ENCODE peak calls at places on chromosomes 16 and 17, in seven cellular contexts. P, A, T, Z, S, H and C are unnamed samples.

GRCh38 chr17:79355186-79355585 is 255.7 kb downstream of the RBFOX3 start:
- DNase-seq in P (no peak), A (no peak), T (no peak), Z (no peak), H (no peak), S (no peak), C (no peak)

GRCh38 chr17:81511550-81511799 is 1.1 kb downstream of the ACTG1 start:
- DNase-seq in H (no peak), S (no peak), T (no peak), Z (no peak), P (peak; percentile 40), A (no peak), C (no peak)

GRCh38 chr16:85641776-85642176 is 28.7 kb downstream of the GSE1 start:
- DNase-seq in T (no peak), S (no peak), Z (no peak), A (no peak), H (no peak), P (peak; percentile 11), C (no peak)

GRCh38 chr16:55508941-55509920 is at the start of gene LPCAT2:
- DNase-seq in Z (no peak), T (no peak), S (no peak), A (peak; percentile 39), P (peak; percentile 91), H (peak; percentile 90), C (no peak)

GRCh38 chr16:15803608-15804007 is 53.2 kb downstream of the MYH11 start:
- DNase-seq in T (no peak), H (peak; percentile 71), P (no peak), A (no peak), Z (no peak), S (no peak), C (no peak)

GRCh38 chr17:38617074-38617860 is 11.5 kb upstream of the SRCIN1 start:
- DNase-seq in P (no peak), Z (no peak), T (no peak), H (peak; percentile 37), A (no peak), S (no peak), C (peak; percentile 4)

GRCh38 chr16:74501484-74502479 is 80.5 kb upstream of the CLEC18B start:
- DNase-seq in S (no peak), A (no peak), H (peak; percentile 26), P (no peak), T (no peak), Z (no peak), C (no peak)

GRCh38 chr16:68244481-68244902 is 681 bp upstream of the PLA2G15 start:
- DNase-seq in S (no peak), Z (no peak), T (no peak), A (no peak), P (no peak), H (no peak), C (no peak)

GRCh38 chr17:48547839-48548686 is 3.2 kb upstream of the HOXB2 start:
- DNase-seq in P (peak; percentile 70), S (no peak), H (peak; percentile 84), A (no peak), Z (no peak), T (no peak), C (no peak)

GRCh38 chr17:683499-684254 is 31.0 kb downstream of the VPS53 start:
- DNase-seq in S (no peak), Z (no peak), H (no peak), T (no peak), P (no peak), A (no peak), C (no peak)

GRCh38 chr16:73743665-73744496 is 552.7 kb upstream of the PSMD7 start:
- DNase-seq in T (no peak), A (no peak), Z (no peak), S (no peak), P (no peak), H (no peak), C (no peak)

GRCh38 chr17:17876959-17877547 is 40.3 kb upstream of the SREBF1 start:
- DNase-seq in S (no peak), P (peak; percentile 71), H (no peak), A (no peak), T (no peak), Z (no peak), C (no peak)

GRCh38 chr16:46712911-46713310 is 23.5 kb downstream of the ORC6 start:
- DNase-seq in A (no peak), H (no peak), P (no peak), T (no peak), Z (no peak), S (no peak), C (no peak)

GRCh38 chr17:59257101-59257500 is 36.8 kb downstream of the GDPD1 start:
- DNase-seq in T (no peak), A (no peak), Z (no peak), H (peak; percentile 18), P (no peak), S (no peak), C (no peak)

GRCh38 chr17:62014526-62014925 is 50.6 kb downstream of the MED13 start:
- DNase-seq in S (no peak), H (no peak), P (peak; percentile 19), Z (no peak), A (no peak), T (no peak), C (no peak)

GRCh38 chr17:49148171-49148570 is 15.6 kb downstream of the B4GALNT2 start:
- DNase-seq in S (no peak), A (no peak), H (no peak), T (no peak), Z (no peak), P (no peak), C (no peak)

GRCh38 chr16:67435758-67436164 is 4.8 kb downstream of the HSD11B2 start:
- DNase-seq in A (no peak), S (no peak), P (no peak), T (no peak), H (no peak), Z (no peak), C (no peak)

GRCh38 chr17:66673668-66674276 is 161.1 kb upstream of the CACNG5 start:
- DNase-seq in H (peak; percentile 79), T (no peak), P (peak; percentile 75), Z (peak; percentile 30), S (peak; percentile 38), A (peak; percentile 23), C (no peak)

GRCh38 chr17:21817791-21818364 is 125.6 kb downstream of the KCNJ18 start:
- DNase-seq in P (no peak), H (no peak), S (no peak), T (no peak), A (no peak), Z (no peak), C (no peak)

GRCh38 chr16:85037050-85037410 is 9.4 kb downstream of the KIAA0513 start:
- DNase-seq in A (no peak), S (no peak), H (no peak), T (no peak), P (peak; percentile 67), Z (no peak), C (no peak)

GRCh38 chr17:65270932-65271700 is 133.9 kb downstream of the RGS9 start:
- DNase-seq in Z (no peak), P (no peak), A (no peak), T (no peak), S (no peak), H (peak; percentile 21), C (no peak)

GRCh38 chr17:62188713-62189112 is 123.6 kb upstream of the MED13 start:
- DNase-seq in P (no peak), A (no peak), Z (no peak), H (peak; percentile 37), S (no peak), T (no peak), C (no peak)

GRCh38 chr16:81817789-81818304 is 38.8 kb downstream of the PLCG2 start:
- DNase-seq in T (no peak), P (no peak), S (no peak), Z (no peak), A (no peak), H (no peak), C (no peak)

GRCh38 chr17:35141681-35142466 is at the start of gene NLE1:
- DNase-seq in S (peak; percentile 89), A (peak; percentile 89), H (peak; percentile 93), Z (peak; percentile 81), P (peak; percentile 87), T (peak; percentile 86), C (peak; percentile 88)

GRCh38 chr17:69448431-69449102 is 34.1 kb downstream of the MAP2K6 start:
- DNase-seq in P (peak; percentile 37), Z (no peak), H (peak; percentile 85), T (no peak), A (no peak), S (no peak), C (no peak)

GRCh38 chr17:58319181-58320162 is 9.1 kb downstream of the TSPOAP1 start:
- DNase-seq in A (no peak), T (no peak), P (no peak), Z (no peak), S (no peak), H (no peak), C (no peak)

GRCh38 chr16:4944333-4945281 is 7.7 kb upstream of the PPL start:
- DNase-seq in T (no peak), P (peak; percentile 99), S (no peak), Z (no peak), A (no peak), H (peak; percentile 75), C (no peak)

GRCh38 chr16:3951861-3952332 is 71.4 kb upstream of the CREBBP start:
- DNase-seq in T (no peak), P (peak; percentile 44), S (no peak), A (no peak), Z (no peak), H (peak; percentile 69), C (no peak)